ENCODE peak calls at places on chromosome 16, in five cellular contexts. E, F, Z, I and J are unnamed samples.

GRCh38 chr16:48911700-48912099 is 301.7 kb upstream of the N4BP1 start:
- DNase-seq in F (no peak), E (no peak), I (no peak), Z (no peak), J (peak)

GRCh38 chr16:16141141-16141540 is 82.2 kb downstream of the ABCC6 start:
- DNase-seq in I (no peak), Z (no peak), E (no peak), F (no peak), J (no peak)

GRCh38 chr16:13136896-13137295 is 235.5 kb downstream of the SHISA9 start:
- DNase-seq in F (no peak), I (no peak), Z (no peak), E (no peak), J (no peak)

GRCh38 chr16:14331020-14331419 is 259.9 kb downstream of the MRTFB start:
- DNase-seq in I (no peak), E (no peak), Z (no peak), F (no peak), J (no peak)

GRCh38 chr16:28304214-28304613 is 11.9 kb downstream of the SBK1 start:
- DNase-seq in F (peak), E (no peak), Z (no peak), I (no peak), J (no peak)

GRCh38 chr16:12771341-12771798 is 32.3 kb downstream of the CPPED1 start:
- DNase-seq in I (no peak), E (peak), Z (no peak), F (no peak), J (no peak)

GRCh38 chr16:1492923-1493745 is at the start of gene TELO2:
- DNase-seq in E (peak), F (peak), I (peak), Z (peak), J (peak)

GRCh38 chr16:85428168-85428898 is 184.8 kb upstream of the GSE1 start:
- DNase-seq in Z (no peak), E (no peak), F (peak), I (peak), J (peak)

GRCh38 chr16:28258571-28258970 is 33.8 kb upstream of the SBK1 start:
- DNase-seq in I (no peak), F (no peak), Z (no peak), E (no peak), J (no peak)

GRCh38 chr16:1614226-1615102 is 2.3 kb downstream of the CRAMP1 start:
- DNase-seq in F (peak), Z (no peak), I (no peak), E (no peak), J (peak)

GRCh38 chr16:79049040-79049439 is 551.5 kb downstream of the MAF start:
- DNase-seq in F (no peak), I (no peak), E (no peak), Z (no peak), J (no peak)

GRCh38 chr16:88727871-88728270 is 21.6 kb downstream of the CTU2 start:
- DNase-seq in Z (no peak), E (no peak), F (no peak), I (no peak), J (no peak)

GRCh38 chr16:58348986-58349385 is 43.3 kb upstream of the GINS3 start:
- DNase-seq in Z (no peak), F (no peak), E (no peak), I (no peak), J (no peak)

GRCh38 chr16:70574595-70575271 is 51.1 kb downstream of the SF3B3 start:
- DNase-seq in Z (no peak), F (no peak), E (no peak), I (no peak), J (no peak)

GRCh38 chr16:4574919-4575705 is 19.0 kb downstream of the C16orf96 start:
- DNase-seq in I (no peak), Z (no peak), E (no peak), F (no peak), J (no peak)

GRCh38 chr16:30370444-30371247 is at the start of gene TBC1D10B:
- DNase-seq in I (peak), F (peak), E (peak), Z (peak), J (peak)

GRCh38 chr16:3881499-3881995 is 1.0 kb upstream of the CREBBP start:
- DNase-seq in E (no peak), F (peak), Z (no peak), I (no peak), J (no peak)

GRCh38 chr16:17176199-17176598 is 294.6 kb downstream of the XYLT1 start:
- DNase-seq in F (no peak), Z (no peak), I (no peak), E (no peak), J (no peak)

GRCh38 chr16:89053725-89054029 is 40.0 kb upstream of the ACSF3 start:
- DNase-seq in F (no peak), Z (no peak), I (no peak), E (no peak), J (no peak)

GRCh38 chr16:2260250-2260649 is 7.7 kb downstream of the RNPS1 start:
- DNase-seq in E (no peak), I (no peak), F (no peak), Z (no peak), J (no peak)

GRCh38 chr16:69448470-69449193 is 24.2 kb downstream of the CYB5B start:
- DNase-seq in F (no peak), E (peak), Z (peak), I (no peak), J (no peak)

GRCh38 chr16:11094075-11094593 is 149.8 kb downstream of the CLEC16A start:
- DNase-seq in E (no peak), Z (no peak), F (peak), I (peak), J (no peak)

GRCh38 chr16:70496513-70496912 is 26.8 kb downstream of the COG4 start:
- DNase-seq in Z (no peak), I (no peak), E (no peak), F (no peak), J (no peak)

GRCh38 chr16:66364117-66364958 is 2.2 kb upstream of the CDH5 start:
- DNase-seq in F (no peak), Z (no peak), E (no peak), I (peak), J (no peak)

GRCh38 chr16:88692861-88693260 is 6.6 kb upstream of the SNAI3 start:
- DNase-seq in I (no peak), E (no peak), F (no peak), Z (no peak), J (no peak)

GRCh38 chr16:24382929-24383328 is 126.8 kb downstream of the CACNG3 start:
- DNase-seq in E (no peak), I (no peak), Z (no peak), F (no peak), J (no peak)